ENCODE peak calls at places on chromosomes 5 and 9, in eight cellular contexts. R is RKO, S is GM23248, M is GM12878, C is colonic mucosa, Z is small intestine, P is caudate nucleus, U is fibroblast of mammary gland. G is an unnamed sample.
A peak's percentile ranks its signal among the peaks of the same experiment; 100 is the strongest.

GRCh38 chr5:73115399-73116051 is 4.8 kb upstream of the TMEM171 start:
- DNase-seq in S (peak; percentile 92), P (no peak), M (no peak), U (peak; percentile 94), Z (peak; percentile 96), R (peak; percentile 5), C (no peak), G (no peak)

GRCh38 chr9:126558051-126558665 is 55.6 kb upstream of the LMX1B start:
- DNase-seq in R (peak; percentile 76), U (peak; percentile 29), M (peak; percentile 27), Z (peak; percentile 68), P (peak; percentile 2), S (peak; percentile 47), C (peak; percentile 65), G (peak; percentile 8)

GRCh38 chr5:39674209-39675082 is 249.7 kb upstream of the DAB2 start:
- DNase-seq in S (peak; percentile 5), C (no peak), R (no peak), U (no peak), M (no peak), Z (no peak), P (no peak), G (no peak)

GRCh38 chr5:136309932-136310598 is 55.3 kb downstream of the TRPC7 start:
- DNase-seq in P (no peak), U (no peak), R (no peak), S (no peak), M (peak; percentile 31), C (no peak), Z (no peak), G (peak; percentile 25)

GRCh38 chr9:123544007-123544827 is 188.2 kb downstream of the CRB2 start:
- DNase-seq in U (peak; percentile 60), P (no peak), R (peak; percentile 60), S (peak; percentile 66), Z (peak; percentile 37), M (no peak), C (peak; percentile 32), G (no peak)

GRCh38 chr9:79763861-79764260 is 192.1 kb downstream of the TLE4 start:
- DNase-seq in R (no peak), M (no peak), C (no peak), Z (no peak), U (peak; percentile 3), S (peak; percentile 19), P (no peak), G (no peak)

GRCh38 chr9:127053057-127053821 is 69.2 kb downstream of the ANGPTL2 start:
- DNase-seq in S (no peak), R (no peak), Z (no peak), P (no peak), U (no peak), M (no peak), C (no peak), G (no peak)

GRCh38 chr5:8813180-8813579 is 732.7 kb downstream of the SEMA5A start:
- DNase-seq in M (no peak), Z (no peak), S (no peak), C (no peak), P (no peak), U (peak; percentile 17), R (no peak), G (no peak)

GRCh38 chr9:133869674-133870419 is 122.3 kb downstream of the VAV2 start:
- DNase-seq in U (no peak), R (no peak), M (no peak), S (no peak), P (no peak), Z (no peak), C (no peak), G (no peak)